ENCODE peak calls at places on chromosomes 5 and 9, in six cellular contexts. One of them, this sample, is unnamed.
A peak's percentile ranks its signal among the peaks of the same experiment; 100 is the strongest.

GRCh38 chr9:101311759-101312420 is 72.9 kb downstream of the BAAT start:
- DNase-seq in hepatocyte: peak; percentile 94
- DNase-seq in OCI-LY7: peak; percentile 85
- DNase-seq in breast epithelium: no peak
- DNase-seq in K562: peak; percentile 59
- DNase-seq in ovary: no peak
- DNase-seq in this sample: no peak

GRCh38 chr9:81671880-81672280 is 17.5 kb downstream of the TLE1 start:
- DNase-seq in breast epithelium: peak; percentile 62
- DNase-seq in ovary: peak; percentile 95
- DNase-seq in OCI-LY7: no peak
- DNase-seq in K562: no peak
- DNase-seq in hepatocyte: peak; percentile 28
- DNase-seq in this sample: peak; percentile 69

GRCh38 chr5:174420651-174421407 is 303.6 kb upstream of the MSX2 start:
- DNase-seq in OCI-LY7: no peak
- DNase-seq in ovary: no peak
- DNase-seq in breast epithelium: no peak
- DNase-seq in hepatocyte: no peak
- DNase-seq in K562: no peak
- DNase-seq in this sample: no peak

GRCh38 chr9:33748633-33749304 is 46.6 kb upstream of the PRSS3 start:
- DNase-seq in K562: no peak
- DNase-seq in OCI-LY7: no peak
- DNase-seq in ovary: no peak
- DNase-seq in hepatocyte: no peak
- DNase-seq in breast epithelium: no peak
- DNase-seq in this sample: no peak

GRCh38 chr9:98222885-98223640 is 30.6 kb upstream of the CORO2A start:
- DNase-seq in OCI-LY7: no peak
- DNase-seq in hepatocyte: no peak
- DNase-seq in breast epithelium: peak; percentile 83
- DNase-seq in K562: no peak
- DNase-seq in ovary: no peak
- DNase-seq in this sample: no peak

GRCh38 chr9:136273244-136273865 is 27.7 kb upstream of the QSOX2 start:
- DNase-seq in ovary: no peak
- DNase-seq in OCI-LY7: no peak
- DNase-seq in breast epithelium: no peak
- DNase-seq in K562: no peak
- DNase-seq in hepatocyte: no peak
- DNase-seq in this sample: no peak

GRCh38 chr5:142816577-142816976 is 46.4 kb downstream of the ARHGAP26 start:
- DNase-seq in hepatocyte: no peak
- DNase-seq in breast epithelium: peak; percentile 50
- DNase-seq in K562: no peak
- DNase-seq in OCI-LY7: no peak
- DNase-seq in ovary: no peak
- DNase-seq in this sample: no peak

GRCh38 chr5:54904425-54904824 is 81.0 kb downstream of the ESM1 start:
- DNase-seq in breast epithelium: no peak
- DNase-seq in K562: no peak
- DNase-seq in OCI-LY7: no peak
- DNase-seq in hepatocyte: peak; percentile 45
- DNase-seq in ovary: no peak
- DNase-seq in this sample: no peak

GRCh38 chr9:84277646-84278045 is 62.9 kb downstream of the SLC28A3 start:
- DNase-seq in ovary: no peak
- DNase-seq in OCI-LY7: no peak
- DNase-seq in hepatocyte: peak; percentile 44
- DNase-seq in breast epithelium: no peak
- DNase-seq in K562: no peak
- DNase-seq in this sample: no peak

GRCh38 chr5:14326035-14326909 is 183.1 kb downstream of the TRIO start:
- DNase-seq in OCI-LY7: no peak
- DNase-seq in hepatocyte: peak; percentile 26
- DNase-seq in K562: peak; percentile 73
- DNase-seq in ovary: no peak
- DNase-seq in breast epithelium: no peak
- DNase-seq in this sample: no peak

GRCh38 chr9:125674981-125675973 is 31.7 kb downstream of the MAPKAP1 start:
- DNase-seq in K562: no peak
- DNase-seq in ovary: no peak
- DNase-seq in breast epithelium: no peak
- DNase-seq in OCI-LY7: no peak
- DNase-seq in hepatocyte: peak; percentile 16
- DNase-seq in this sample: no peak

GRCh38 chr9:130698514-130698913 is 4.9 kb downstream of the EXOSC2 start:
- DNase-seq in ovary: no peak
- DNase-seq in K562: no peak
- DNase-seq in OCI-LY7: no peak
- DNase-seq in hepatocyte: no peak
- DNase-seq in breast epithelium: no peak
- DNase-seq in this sample: no peak

GRCh38 chr9:78519786-78520185 is 222.9 kb downstream of the PSAT1 start:
- DNase-seq in OCI-LY7: no peak
- DNase-seq in hepatocyte: no peak
- DNase-seq in ovary: no peak
- DNase-seq in K562: no peak
- DNase-seq in breast epithelium: no peak
- DNase-seq in this sample: no peak

GRCh38 chr9:34546834-34547827 is 24.3 kb upstream of the ENHO start:
- DNase-seq in K562: peak; percentile 50
- DNase-seq in hepatocyte: peak; percentile 83
- DNase-seq in ovary: no peak
- DNase-seq in breast epithelium: no peak
- DNase-seq in OCI-LY7: peak; percentile 54
- DNase-seq in this sample: peak; percentile 53

GRCh38 chr9:111728617-111729366 is 65.9 kb downstream of the SHOC1 start:
- DNase-seq in breast epithelium: no peak
- DNase-seq in K562: no peak
- DNase-seq in OCI-LY7: no peak
- DNase-seq in ovary: no peak
- DNase-seq in hepatocyte: no peak
- DNase-seq in this sample: no peak

GRCh38 chr5:141935538-141935937 is 11.9 kb downstream of the DELE1 start:
- DNase-seq in ovary: no peak
- DNase-seq in OCI-LY7: no peak
- DNase-seq in hepatocyte: no peak
- DNase-seq in breast epithelium: no peak
- DNase-seq in K562: no peak
- DNase-seq in this sample: no peak

GRCh38 chr9:135241381-135242380 is 154.2 kb downstream of the OLFM1 start:
- DNase-seq in ovary: no peak
- DNase-seq in breast epithelium: no peak
- DNase-seq in K562: no peak
- DNase-seq in OCI-LY7: no peak
- DNase-seq in hepatocyte: no peak
- DNase-seq in this sample: no peak

GRCh38 chr5:111826064-111826463 is 69.1 kb upstream of the NREP start:
- DNase-seq in OCI-LY7: no peak
- DNase-seq in K562: no peak
- DNase-seq in ovary: no peak
- DNase-seq in breast epithelium: no peak
- DNase-seq in hepatocyte: no peak
- DNase-seq in this sample: no peak

GRCh38 chr5:111820072-111820471 is 63.1 kb upstream of the NREP start:
- DNase-seq in hepatocyte: peak; percentile 16
- DNase-seq in ovary: no peak
- DNase-seq in breast epithelium: no peak
- DNase-seq in K562: no peak
- DNase-seq in OCI-LY7: peak; percentile 41
- DNase-seq in this sample: no peak
- H3K4me1 ChIP-seq in hepatocyte: no peaks in the 10 kb centered on the region
- H3K4me1 ChIP-seq in ovary: no peaks in the 10 kb centered on the region
- H3K4me1 ChIP-seq in breast epithelium: no peaks in the 10 kb centered on the region
- H3K4me1 ChIP-seq in K562: no peaks in the 10 kb centered on the region
- H3K4me1 ChIP-seq in OCI-LY7: no peaks in the 10 kb centered on the region
- H3K4me1 ChIP-seq in this sample: no peaks in the 10 kb centered on the region

GRCh38 chr5:170200876-170201275 is 31.9 kb upstream of the C5orf58 start:
- DNase-seq in hepatocyte: no peak
- DNase-seq in ovary: no peak
- DNase-seq in OCI-LY7: no peak
- DNase-seq in K562: no peak
- DNase-seq in breast epithelium: no peak
- DNase-seq in this sample: no peak
- H3K4me3 ChIP-seq in hepatocyte: no peak overlapping the region
- H3K4me3 ChIP-seq in ovary: no peak overlapping the region
- H3K4me3 ChIP-seq in OCI-LY7: no peak overlapping the region
- H3K4me3 ChIP-seq in K562: no peak overlapping the region
- H3K4me3 ChIP-seq in breast epithelium: no peak overlapping the region
- H3K4me3 ChIP-seq in this sample: no peak overlapping the region

GRCh38 chr5:75366787-75367186 is 29.8 kb downstream of the HMGCR start:
- DNase-seq in breast epithelium: no peak
- DNase-seq in OCI-LY7: no peak
- DNase-seq in K562: no peak
- DNase-seq in ovary: no peak
- DNase-seq in hepatocyte: no peak
- DNase-seq in this sample: no peak

GRCh38 chr5:75365740-75366139 is 28.7 kb downstream of the HMGCR start:
- DNase-seq in OCI-LY7: no peak
- DNase-seq in ovary: no peak
- DNase-seq in K562: no peak
- DNase-seq in hepatocyte: no peak
- DNase-seq in breast epithelium: no peak
- DNase-seq in this sample: no peak

GRCh38 chr5:75363111-75363510 is 26.1 kb downstream of the HMGCR start:
- DNase-seq in hepatocyte: no peak
- DNase-seq in ovary: no peak
- DNase-seq in breast epithelium: no peak
- DNase-seq in OCI-LY7: no peak
- DNase-seq in K562: no peak
- DNase-seq in this sample: no peak

GRCh38 chr5:75363726-75364495 is 26.9 kb downstream of the HMGCR start:
- DNase-seq in OCI-LY7: no peak
- DNase-seq in hepatocyte: no peak
- DNase-seq in breast epithelium: peak; percentile 30
- DNase-seq in ovary: no peak
- DNase-seq in K562: no peak
- DNase-seq in this sample: peak; percentile 59

GRCh38 chr5:75364571-75365280 is 27.7 kb downstream of the HMGCR start:
- DNase-seq in breast epithelium: no peak
- DNase-seq in ovary: no peak
- DNase-seq in OCI-LY7: no peak
- DNase-seq in K562: no peak
- DNase-seq in hepatocyte: no peak
- DNase-seq in this sample: no peak
- TF ChIP-seq CTCF in breast epithelium: no peak
- TF ChIP-seq CTCF in ovary: no peak
- TF ChIP-seq CTCF in OCI-LY7: no peak
- TF ChIP-seq CTCF in K562: no peak
- TF ChIP-seq CTCF in hepatocyte: no peak
- TF ChIP-seq CTCF in this sample: no peak

DNA sequence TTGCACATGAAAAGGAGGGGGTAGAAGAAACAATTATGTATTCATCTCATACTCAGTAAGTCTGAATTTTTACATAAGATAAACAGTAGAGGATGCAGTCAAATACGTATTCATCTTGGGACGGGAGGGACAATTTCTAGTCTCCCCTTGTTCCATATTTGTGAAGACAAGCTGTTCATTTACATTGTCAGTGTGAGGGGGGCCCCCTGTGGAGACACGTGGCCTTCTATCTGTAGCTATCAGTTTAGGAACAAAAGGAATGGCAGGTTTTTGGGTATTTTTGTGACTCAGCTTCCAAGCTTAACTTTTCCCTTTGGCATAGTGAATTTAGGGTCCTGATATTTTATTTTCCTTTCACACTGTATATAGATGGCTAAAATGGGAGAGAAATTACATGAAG is 49.1 kb upstream of the PPP1R2B start:
- DNase-seq in breast epithelium: no peak
- DNase-seq in hepatocyte: no peak
- DNase-seq in OCI-LY7: no peak
- DNase-seq in K562: no peak
- DNase-seq in ovary: no peak
- DNase-seq in this sample: no peak
- H3K4me1 ChIP-seq in breast epithelium: no peaks in the 10 kb centered on the region
- H3K4me1 ChIP-seq in hepatocyte: no peaks in the 10 kb centered on the region
- H3K4me1 ChIP-seq in OCI-LY7: peaks cover 13% of the 10 kb centered on the region
- H3K4me1 ChIP-seq in K562: no peaks in the 10 kb centered on the region
- H3K4me1 ChIP-seq in ovary: no peaks in the 10 kb centered on the region
- H3K4me1 ChIP-seq in this sample: no peaks in the 10 kb centered on the region

DNA sequence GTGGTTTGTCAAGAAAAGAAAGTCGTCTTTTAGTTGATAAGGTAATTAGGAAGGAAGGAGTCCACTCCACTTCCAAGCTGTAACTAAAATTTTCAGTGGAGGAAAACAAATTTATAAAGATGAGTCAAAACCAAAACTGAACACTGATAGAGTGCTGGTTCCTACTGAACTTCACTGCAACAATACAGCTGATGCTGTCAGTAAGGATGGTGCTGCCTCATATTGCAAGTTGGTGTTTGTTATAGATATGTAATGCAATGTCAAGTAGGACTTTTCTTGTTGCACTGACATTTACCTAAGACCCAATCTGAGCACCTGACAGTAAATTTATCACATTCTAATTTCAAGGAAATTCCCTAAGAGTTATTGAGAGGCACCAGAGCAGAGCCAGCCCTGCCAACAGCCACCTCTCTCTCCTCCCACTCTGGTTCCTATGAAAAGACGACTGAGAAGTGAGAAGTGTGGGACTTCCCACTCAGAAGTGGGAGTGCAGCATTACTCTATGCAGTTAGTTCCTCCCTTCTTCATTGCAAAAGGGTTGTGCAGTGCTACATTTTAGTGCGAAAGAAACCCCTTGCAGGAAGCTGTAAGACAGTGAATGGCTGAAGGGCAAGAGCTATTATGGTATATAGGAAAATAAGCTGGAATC is 350.8 kb downstream of the NFIB start:
- DNase-seq in breast epithelium: no peak
- DNase-seq in OCI-LY7: no peak
- DNase-seq in ovary: no peak
- DNase-seq in hepatocyte: no peak
- DNase-seq in K562: no peak
- DNase-seq in this sample: no peak
- H3K4me3 ChIP-seq in breast epithelium: no peak overlapping the region
- H3K4me3 ChIP-seq in OCI-LY7: no peak overlapping the region
- H3K4me3 ChIP-seq in ovary: no peak overlapping the region
- H3K4me3 ChIP-seq in hepatocyte: no peak overlapping the region
- H3K4me3 ChIP-seq in K562: no peak overlapping the region
- H3K4me3 ChIP-seq in this sample: no peak overlapping the region

DNA sequence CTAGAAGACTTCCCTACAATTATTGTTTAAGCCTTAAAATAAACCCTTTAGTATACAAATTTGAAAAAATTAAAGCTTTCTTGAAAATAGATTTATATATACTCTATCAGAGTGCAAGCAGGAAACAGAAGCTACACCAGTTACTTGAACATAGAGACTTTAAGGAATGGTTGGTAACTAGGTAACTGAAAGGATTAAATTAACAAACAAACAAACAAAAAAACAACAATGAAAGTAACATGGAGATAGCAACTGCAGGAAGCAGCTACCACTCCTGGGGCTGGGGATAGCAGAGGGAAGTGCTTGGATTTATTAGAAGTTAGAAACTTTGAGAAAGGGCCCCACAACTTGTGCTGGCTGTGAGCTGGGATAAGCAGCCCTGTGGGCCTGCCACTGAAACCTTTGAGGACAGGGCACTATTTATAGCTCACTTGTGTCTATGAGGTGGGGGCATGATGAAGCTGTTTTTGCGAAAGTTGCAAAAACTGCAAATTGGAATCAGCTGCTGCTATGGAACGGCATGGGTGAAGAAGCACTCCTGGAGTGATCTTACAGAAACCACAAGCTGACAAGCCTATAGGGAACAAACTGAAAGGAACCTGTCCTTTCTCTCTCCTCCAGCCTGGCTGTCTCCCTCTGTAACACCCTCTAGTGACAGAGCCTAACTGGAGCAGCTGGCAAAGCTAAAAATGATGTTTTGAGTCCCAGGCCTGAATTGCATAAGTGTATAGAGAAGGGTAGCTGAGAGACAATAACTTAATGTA is 91.3 kb upstream of the RANBP6 start:
- DNase-seq in ovary: no peak
- DNase-seq in OCI-LY7: peak; percentile 5
- DNase-seq in K562: peak; percentile 57
- DNase-seq in hepatocyte: peak; percentile 38
- DNase-seq in breast epithelium: no peak
- DNase-seq in this sample: no peak
- TF ChIP-seq CTCF in ovary: no peak
- TF ChIP-seq CTCF in OCI-LY7: peak; percentile 39
- TF ChIP-seq CTCF in K562: peak; percentile 48
- TF ChIP-seq CTCF in hepatocyte: peak; percentile 38
- TF ChIP-seq CTCF in breast epithelium: no peak
- TF ChIP-seq CTCF in this sample: no peak